ENCODE peak calls at places on chromosome 1, in five cellular contexts. L is A549, R is upper lobe of left lung, T is HepG2, V is GM12878. P is an unnamed sample.
A peak's percentile ranks its signal among the peaks of the same experiment; 100 is the strongest.

GRCh38 chr1:44696789-44697188 is 22.3 kb downstream of the ARMH1 start:
- ATAC-seq in V (peak; percentile 74), R (peak; percentile 68), T (no peak), L (no peak), P (no peak)

GRCh38 chr1:45543599-45544417 is 6.8 kb upstream of the AKR1A1 start:
- ATAC-seq in L (no peak), V (peak; percentile 79), R (peak; percentile 86), T (peak; percentile 67), P (peak; percentile 79)

GRCh38 chr1:24558902-24559791 is 3.3 kb downstream of the NCMAP start:
- ATAC-seq in L (peak; percentile 92), T (peak; percentile 71), R (peak; percentile 69), V (peak; percentile 24), P (no peak)

GRCh38 chr1:15154480-15155036 is 1.0 kb downstream of the TMEM51 start:
- ATAC-seq in L (peak; percentile 18), T (peak; percentile 11), R (peak; percentile 3), V (peak; percentile 54), P (no peak)

GRCh38 chr1:204296431-204296988 is 63.2 kb downstream of the PLEKHA6 start:
- ATAC-seq in T (peak; percentile 76), R (no peak), L (peak; percentile 47), V (peak; percentile 31), P (no peak)

GRCh38 chr1:2274231-2274967 is 46.3 kb downstream of the SKI start:
- ATAC-seq in V (no peak), L (no peak), R (no peak), T (no peak), P (no peak)

GRCh38 chr1:198934901-198935301 is 296.1 kb downstream of the PTPRC start:
- ATAC-seq in R (no peak), T (no peak), V (peak; percentile 28), L (peak; percentile 4), P (no peak)

GRCh38 chr1:24971539-24971938 is 41.5 kb upstream of the RUNX3 start:
- ATAC-seq in V (no peak), T (no peak), R (no peak), L (no peak), P (no peak)

GRCh38 chr1:93841771-93842170 is 37.2 kb downstream of the DNTTIP2 start:
- ATAC-seq in T (no peak), V (no peak), R (no peak), L (no peak), P (no peak)

GRCh38 chr1:157915859-157916258 is 74.3 kb upstream of the CD5L start:
- ATAC-seq in R (no peak), V (no peak), T (no peak), L (no peak), P (no peak)

GRCh38 chr1:167076136-167076710 is 14.0 kb downstream of the GPA33 start:
- ATAC-seq in R (no peak), L (no peak), T (no peak), V (peak; percentile 49), P (no peak)

GRCh38 chr1:116330342-116330652 is 42.7 kb upstream of the ATP1A1 start:
- ATAC-seq in R (peak; percentile 45), L (no peak), T (no peak), V (no peak), P (no peak)

GRCh38 chr1:94934551-94934950 is 7.6 kb upstream of the CNN3 start:
- ATAC-seq in V (no peak), L (no peak), R (no peak), T (no peak), P (no peak)

GRCh38 chr1:205645494-205645893 is 13.7 kb upstream of the ELK4 start:
- ATAC-seq in V (no peak), R (no peak), L (peak; percentile 44), T (peak; percentile 45), P (no peak)
- TF ChIP-seq POLR2A in V (no peak), R (no peak), L (no peak), T (no peak), P (no peak)

GRCh38 chr1:7755448-7755847 is 15.6 kb upstream of the VAMP3 start:
- ATAC-seq in R (no peak), V (peak; percentile 74), T (peak; percentile 67), L (peak; percentile 82), P (no peak)
- TF ChIP-seq CTCF in R (no peak), V (peak; percentile 24), T (peak; percentile 31), L (no peak), P (no peak)

DNA sequence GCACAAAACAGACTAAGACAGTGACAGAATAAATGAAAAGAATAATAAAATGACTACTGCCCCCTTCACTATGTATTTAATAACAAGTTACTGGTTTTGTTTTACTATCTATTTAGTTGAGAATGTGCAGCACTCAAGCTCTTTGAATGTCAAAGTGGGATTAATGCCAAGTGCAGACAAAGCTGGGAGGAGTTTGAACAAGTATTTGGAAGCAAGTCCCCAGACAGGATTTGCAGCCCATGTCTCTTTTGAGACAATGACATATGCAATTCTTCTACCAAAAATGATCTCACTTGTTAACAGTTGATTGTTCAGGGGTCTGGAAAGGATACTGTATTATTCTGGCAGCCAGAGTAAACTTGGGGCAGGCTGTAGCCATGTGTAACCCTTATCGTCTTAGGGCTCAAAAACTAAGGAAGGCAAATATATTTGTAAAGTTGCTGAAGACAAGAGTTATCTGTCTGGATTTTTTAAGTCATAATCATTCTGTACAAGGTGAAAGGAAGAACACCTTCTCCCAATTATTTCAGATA is 15.8 kb downstream of the COLGALT2 start:
- ATAC-seq in T (no peak), V (no peak), R (peak; percentile 86), L (no peak), P (no peak)
- TF ChIP-seq EP300 in T (no peak), V (no peak), R (no peak), L (no peak), P (no peak)

GRCh38 chr1:89069955-89070354 is 4.9 kb upstream of the GBP1 start:
- ATAC-seq in T (no peak), L (no peak), V (no peak), R (no peak), P (no peak)

GRCh38 chr1:89068291-89068690 is 3.3 kb upstream of the GBP1 start:
- ATAC-seq in R (no peak), T (no peak), V (no peak), L (no peak), P (no peak)

GRCh38 chr1:89070509-89070908 is 5.5 kb upstream of the GBP1 start:
- ATAC-seq in T (no peak), L (no peak), R (peak; percentile 23), V (no peak), P (no peak)

GRCh38 chr1:89060091-89060490 is 4.9 kb downstream of the GBP1 start:
- ATAC-seq in R (no peak), L (no peak), V (no peak), T (no peak), P (no peak)

GRCh38 chr1:89065077-89065868 is at the start of gene GBP1:
- ATAC-seq in V (peak; percentile 80), R (peak; percentile 95), T (peak; percentile 66), L (no peak), P (peak; percentile 92)
- TF ChIP-seq POLR2A in V (no peak), R (no peak), T (no peak), L (no peak), P (no peak)

GRCh38 chr1:35298464-35298863 is 30.0 kb downstream of the ZMYM4 start:
- ATAC-seq in L (peak; percentile 80), T (peak; percentile 80), R (peak; percentile 78), V (peak; percentile 94), P (no peak)
- TF ChIP-seq CTCF in L (peak; percentile 34), T (peak; percentile 65), R (no peak), V (peak; percentile 54), P (no peak)

GRCh38 chr1:212470059-212470458 is 37.3 kb downstream of the NENF start:
- ATAC-seq in R (peak; percentile 96), L (peak; percentile 91), V (no peak), T (no peak), P (peak; percentile 96)
- TF ChIP-seq EP300 in R (no peak), L (no peak), V (no peak), T (no peak), P (no peak)

DNA sequence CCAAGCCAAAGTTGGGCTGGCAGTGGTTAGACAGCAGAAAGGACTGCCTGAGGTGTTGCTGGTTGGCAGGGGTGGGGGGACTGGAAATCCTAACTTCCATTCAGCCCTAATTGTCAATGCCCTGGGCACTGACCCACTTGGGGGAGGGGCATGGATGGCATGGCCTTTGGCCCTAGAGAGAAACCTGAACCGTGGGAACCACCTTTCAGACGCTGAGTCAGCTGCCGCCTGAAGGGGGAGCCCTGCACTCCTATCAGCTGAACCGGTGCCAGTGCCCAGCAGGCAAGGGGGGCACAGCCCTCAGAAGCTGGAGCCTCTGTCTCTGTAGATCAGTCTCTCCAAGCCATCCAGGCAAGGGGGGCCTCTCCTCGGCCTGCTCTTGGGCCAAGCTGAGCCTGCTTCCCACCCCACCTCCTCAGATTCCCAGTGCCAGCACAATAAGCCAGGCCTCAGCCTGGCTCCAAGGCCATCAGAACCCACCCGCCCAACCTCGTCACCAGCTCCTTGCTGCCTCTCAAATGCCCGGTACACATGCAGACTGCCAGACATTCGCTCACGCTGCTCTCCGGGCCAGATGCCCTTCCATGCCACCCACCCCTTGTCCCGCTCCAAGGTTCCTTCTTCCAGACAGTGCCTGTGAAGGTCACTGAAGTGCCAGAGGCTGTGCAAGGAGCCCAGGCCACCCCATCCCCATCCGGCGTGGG is 11.6 kb downstream of the TINAGL1 start:
- ATAC-seq in L (peak; percentile 81), R (peak; percentile 46), T (peak; percentile 38), V (peak; percentile 95), P (peak; percentile 47)
- TF ChIP-seq POLR2A in L (no peak), R (no peak), T (peak; percentile 16), V (no peak), P (no peak)

GRCh38 chr1:17141441-17142197 is 22.4 kb upstream of the PADI2 start:
- ATAC-seq in R (peak; percentile 62), L (no peak), V (peak; percentile 90), T (no peak), P (peak; percentile 22)

GRCh38 chr1:17140279-17140678 is 21.0 kb upstream of the PADI2 start:
- ATAC-seq in V (no peak), R (no peak), L (no peak), T (no peak), P (no peak)

GRCh38 chr1:17139637-17140036 is 20.4 kb upstream of the PADI2 start:
- ATAC-seq in V (no peak), R (no peak), L (no peak), T (no peak), P (no peak)

GRCh38 chr1:17148950-17149608 is 29.8 kb upstream of the PADI2 start:
- ATAC-seq in L (no peak), R (no peak), V (no peak), T (no peak), P (no peak)

DNA sequence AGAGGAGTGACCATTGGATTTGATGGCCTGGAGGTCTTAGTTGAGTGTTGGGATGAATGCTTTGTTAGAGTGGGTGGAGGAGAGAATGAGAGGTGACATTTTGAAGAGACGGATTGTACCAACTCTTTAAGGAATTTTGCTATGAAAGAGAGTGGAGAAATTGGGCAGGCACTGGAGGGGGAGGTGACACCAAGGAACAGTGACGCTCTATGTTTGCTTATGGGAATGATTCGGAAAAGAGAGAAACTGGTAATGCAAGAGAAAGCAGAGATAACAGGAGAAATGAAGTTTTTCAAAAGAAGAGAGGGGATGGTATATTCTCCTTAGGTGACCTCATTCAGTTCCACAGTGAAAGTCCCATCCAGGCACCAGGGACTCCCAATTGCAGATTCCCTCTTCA is 24.5 kb upstream of the PADI2 start:
- ATAC-seq in V (no peak), R (no peak), L (no peak), T (no peak), P (no peak)
- TF ChIP-seq CTCF in V (no peak), R (no peak), L (no peak), T (no peak), P (no peak)

P was measured in gastroesophageal sphincter.